ENCODE peak calls at places on chromosomes 6 and 20, in ten cellular contexts. L is H1; E is heart left ventricle; I is K562; S is dorsolateral prefrontal cortex; H is OCI-LY7; P is CD4-positive, alpha-beta memory T cell; B is psoas muscle; F is HL-60; Y is HCT116. C is an unnamed sample.

GRCh38 chr6:45422541-45423110 is 44.9 kb upstream of the SUPT3H start:
- DNase-seq in L (no peak), E (peak; percentile 26), I (peak; percentile 28), S (no peak), H (peak; percentile 16), P (peak; percentile 75), B (peak; percentile 37), F (peak; percentile 33), Y (no peak), C (peak; percentile 36)

GRCh38 chr6:68876792-68877493 is 241.9 kb downstream of the ADGRB3 start:
- DNase-seq in L (no peak), E (no peak), I (peak; percentile 15), S (no peak), H (peak; percentile 34), P (no peak), B (no peak), F (no peak), Y (no peak), C (peak; percentile 32)

GRCh38 chr6:128432394-128432793 is 88.0 kb downstream of the PTPRK start:
- DNase-seq in L (no peak), E (no peak), I (no peak), S (no peak), H (no peak), P (no peak), B (no peak), F (no peak), Y (no peak), C (peak; percentile 43)

GRCh38 chr6:106451419-106451818 is 90.9 kb downstream of the CRYBG1 start:
- DNase-seq in L (no peak), E (no peak), I (no peak), S (no peak), H (no peak), P (no peak), B (no peak), F (no peak), Y (no peak), C (peak; percentile 19)

GRCh38 chr6:16514249-16514648 is 247.0 kb downstream of the ATXN1 start:
- DNase-seq in L (no peak), E (no peak), I (peak; percentile 26), S (peak; percentile 48), H (no peak), P (peak; percentile 48), B (no peak), F (peak; percentile 33), Y (no peak), C (peak; percentile 44)

GRCh38 chr6:15744824-15745402 is 82.1 kb upstream of the DTNBP1 start:
- DNase-seq in L (no peak), E (no peak), I (no peak), S (no peak), H (peak; percentile 14), P (no peak), B (no peak), F (peak; percentile 64), Y (no peak), C (no peak)

GRCh38 chr20:46022411-46023147 is 6.4 kb upstream of the SLC12A5 start:
- DNase-seq in L (no peak), E (peak; percentile 60), I (peak; percentile 77), S (peak; percentile 68), H (peak; percentile 82), P (peak; percentile 62), B (peak; percentile 56), F (peak; percentile 65), Y (no peak), C (peak; percentile 48)

GRCh38 chr6:168495636-168496035 is 54.7 kb downstream of the SMOC2 start:
- DNase-seq in L (no peak), E (no peak), I (no peak), S (no peak), H (no peak), P (no peak), B (no peak), F (no peak), Y (no peak), C (no peak)

GRCh38 chr6:18507018-18507415 is 119.9 kb downstream of the RNF144B start:
- DNase-seq in L (no peak), E (no peak), I (no peak), S (no peak), H (peak; percentile 24), P (no peak), B (no peak), F (no peak), Y (no peak), C (no peak)

GRCh38 chr6:137112067-137112355 is 61.4 kb downstream of the IL22RA2 start:
- DNase-seq in L (no peak), E (no peak), I (no peak), S (no peak), H (no peak), P (no peak), B (no peak), F (no peak), Y (no peak), C (peak; percentile 66)

GRCh38 chr20:653110-653589 is at the start of gene SRXN1:
- DNase-seq in L (peak; percentile 58), E (peak; percentile 94), I (peak; percentile 91), S (peak; percentile 62), H (peak; percentile 95), P (peak; percentile 61), B (peak; percentile 95), F (peak; percentile 81), Y (peak; percentile 81), C (peak; percentile 93)

GRCh38 chr6:111563581-111563980 is 42.1 kb downstream of the TRAF3IP2 start:
- DNase-seq in L (no peak), E (no peak), I (no peak), S (no peak), H (no peak), P (no peak), B (no peak), F (no peak), Y (no peak), C (no peak)

GRCh38 chr20:11018668-11019170 is 344.9 kb upstream of the JAG1 start:
- DNase-seq in L (no peak), E (no peak), I (no peak), S (no peak), H (no peak), P (no peak), B (no peak), F (no peak), Y (no peak), C (no peak)

GRCh38 chr20:50699688-50700087 is 8.3 kb upstream of the RIPOR3 start:
- DNase-seq in L (no peak), E (no peak), I (no peak), S (no peak), H (no peak), P (no peak), B (no peak), F (no peak), Y (no peak), C (no peak)

GRCh38 chr6:119034827-119035458 is 43.5 kb downstream of the FAM184A start:
- DNase-seq in L (no peak), E (no peak), I (no peak), S (no peak), H (no peak), P (no peak), B (no peak), F (no peak), Y (no peak), C (peak; percentile 56)

GRCh38 chr6:133955136-133955576 is 2.1 kb downstream of the TBPL1 start:
- DNase-seq in L (no peak), E (no peak), I (no peak), S (no peak), H (no peak), P (no peak), B (no peak), F (no peak), Y (no peak), C (no peak)

GRCh38 chr6:151101116-151101810 is 138.5 kb upstream of the AKAP12 start:
- DNase-seq in L (no peak), E (no peak), I (no peak), S (no peak), H (no peak), P (no peak), B (no peak), F (no peak), Y (no peak), C (no peak)

GRCh38 chr20:13739726-13740649 is 44.7 kb downstream of the ESF1 start:
- DNase-seq in L (no peak), E (no peak), I (no peak), S (no peak), H (no peak), P (no peak), B (no peak), F (no peak), Y (no peak), C (peak; percentile 71)

GRCh38 chr6:138211048-138211581 is 7.2 kb downstream of the PBOV1 start:
- DNase-seq in L (no peak), E (no peak), I (no peak), S (peak; percentile 52), H (no peak), P (no peak), B (no peak), F (no peak), Y (no peak), C (no peak)

GRCh38 chr6:30688569-30688968 is 2.1 kb upstream of the PPP1R18 start:
- DNase-seq in L (no peak), E (no peak), I (no peak), S (no peak), H (peak; percentile 82), P (no peak), B (no peak), F (no peak), Y (no peak), C (no peak)
- H3K4me3 ChIP-seq in L (no peak overlapping the region), E (peak overlapping the region; percentile 96), I (no peak overlapping the region), S (no peak overlapping the region), H (peak overlapping the region; percentile 95), P (no peak overlapping the region), B (peak overlapping the region; percentile 85), F (no peak overlapping the region), Y (peak overlapping the region; percentile 87), C (no peak overlapping the region)

GRCh38 chr6:24680582-24680981 is 13.7 kb downstream of the ACOT13 start:
- DNase-seq in L (no peak), E (no peak), I (no peak), S (no peak), H (no peak), P (no peak), B (no peak), F (no peak), Y (no peak), C (no peak)

GRCh38 chr6:24686408-24686807 is 19.5 kb downstream of the ACOT13 start:
- DNase-seq in L (no peak), E (no peak), I (no peak), S (no peak), H (no peak), P (no peak), B (no peak), F (no peak), Y (no peak), C (no peak)

GRCh38 chr6:24683297-24684296 is 16.7 kb downstream of the ACOT13 start:
- DNase-seq in L (no peak), E (no peak), I (no peak), S (no peak), H (no peak), P (no peak), B (no peak), F (no peak), Y (no peak), C (no peak)
- H3K4me3 ChIP-seq in L (no peak overlapping the region), E (no peak overlapping the region), I (no peak overlapping the region), S (no peak overlapping the region), H (no peak overlapping the region), P (no peak overlapping the region), B (no peak overlapping the region), F (no peak overlapping the region), Y (no peak overlapping the region), C (no peak overlapping the region)

GRCh38 chr20:49591217-49591865 is 23.4 kb upstream of the PTGIS start:
- DNase-seq in L (no peak), E (no peak), I (no peak), S (no peak), H (no peak), P (no peak), B (no peak), F (no peak), Y (no peak), C (peak; percentile 84)
- H3K4me3 ChIP-seq in L (no peak overlapping the region), E (no peak overlapping the region), I (no peak overlapping the region), S (no peak overlapping the region), H (no peak overlapping the region), P (no peak overlapping the region), B (no peak overlapping the region), F (no peak overlapping the region), Y (no peak overlapping the region), C (no peak overlapping the region)

GRCh38 chr6:14476793-14477531 is 359.4 kb downstream of the CD83 start:
- DNase-seq in L (no peak), E (peak; percentile 76), I (peak; percentile 97), S (peak; percentile 20), H (no peak), P (no peak), B (peak; percentile 40), F (no peak), Y (no peak), C (no peak)
- H3K4me3 ChIP-seq in L (no peak overlapping the region), E (no peak overlapping the region), I (no peak overlapping the region), S (no peak overlapping the region), H (no peak overlapping the region), P (no peak overlapping the region), B (no peak overlapping the region), F (no peak overlapping the region), Y (no peak overlapping the region), C (no peak overlapping the region)

C was measured in cardiac muscle cell.